ENCODE peak calls at places on chromosomes 2 and 18, in six cellular contexts. One of them, this sample, is unnamed.

GRCh38 chr2:228344531-228344930 is 163.0 kb upstream of the SPHKAP start:
- DNase-seq in aorta: no peak
- DNase-seq in tibial artery: no peak
- DNase-seq in left lung: no peak
- DNase-seq in GM12878: no peak
- DNase-seq in lower lobe of right lung: no peak
- DNase-seq in this sample: no peak

GRCh38 chr2:9744256-9745004 is 98.8 kb upstream of the TAF1B start:
- DNase-seq in tibial artery: no peak
- DNase-seq in aorta: no peak
- DNase-seq in GM12878: no peak
- DNase-seq in lower lobe of right lung: no peak
- DNase-seq in left lung: no peak
- DNase-seq in this sample: no peak

GRCh38 chr2:79604748-79605147 is 91.9 kb downstream of the CTNNA2 start:
- DNase-seq in left lung: no peak
- DNase-seq in tibial artery: no peak
- DNase-seq in lower lobe of right lung: no peak
- DNase-seq in aorta: no peak
- DNase-seq in GM12878: no peak
- DNase-seq in this sample: no peak

GRCh38 chr2:129857200-129857599 is 122.3 kb upstream of the RAB6C start:
- DNase-seq in tibial artery: no peak
- DNase-seq in aorta: no peak
- DNase-seq in GM12878: no peak
- DNase-seq in lower lobe of right lung: no peak
- DNase-seq in left lung: no peak
- DNase-seq in this sample: no peak

GRCh38 chr2:183029219-183029618 is 9.0 kb downstream of the NCKAP1 start:
- DNase-seq in aorta: no peak
- DNase-seq in tibial artery: no peak
- DNase-seq in left lung: no peak
- DNase-seq in lower lobe of right lung: no peak
- DNase-seq in GM12878: no peak
- DNase-seq in this sample: no peak

GRCh38 chr18:7369006-7369405 is 138.1 kb downstream of the LRRC30 start:
- DNase-seq in left lung: no peak
- DNase-seq in aorta: no peak
- DNase-seq in lower lobe of right lung: no peak
- DNase-seq in tibial artery: no peak
- DNase-seq in GM12878: no peak
- DNase-seq in this sample: no peak

GRCh38 chr2:134549104-134549503 is 169.7 kb downstream of the TMEM163 start:
- DNase-seq in lower lobe of right lung: no peak
- DNase-seq in tibial artery: no peak
- DNase-seq in aorta: no peak
- DNase-seq in GM12878: no peak
- DNase-seq in left lung: no peak
- DNase-seq in this sample: peak; percentile 12

GRCh38 chr18:33440011-33440383 is 524 bp downstream of the CCDC178 start:
- DNase-seq in GM12878: no peak
- DNase-seq in aorta: peak; percentile 46
- DNase-seq in left lung: peak; percentile 34
- DNase-seq in tibial artery: peak; percentile 22
- DNase-seq in lower lobe of right lung: no peak
- DNase-seq in this sample: no peak

GRCh38 chr18:2715990-2716389 is 60.5 kb downstream of the SMCHD1 start:
- DNase-seq in GM12878: no peak
- DNase-seq in tibial artery: no peak
- DNase-seq in lower lobe of right lung: no peak
- DNase-seq in left lung: no peak
- DNase-seq in aorta: no peak
- DNase-seq in this sample: no peak

GRCh38 chr2:66237470-66238354 is 197.2 kb upstream of the MEIS1 start:
- DNase-seq in left lung: no peak
- DNase-seq in GM12878: no peak
- DNase-seq in lower lobe of right lung: no peak
- DNase-seq in aorta: no peak
- DNase-seq in tibial artery: no peak
- DNase-seq in this sample: no peak

GRCh38 chr2:175074478-175074877 is 69.3 kb upstream of the CHN1 start:
- DNase-seq in left lung: no peak
- DNase-seq in aorta: no peak
- DNase-seq in tibial artery: no peak
- DNase-seq in lower lobe of right lung: no peak
- DNase-seq in GM12878: no peak
- DNase-seq in this sample: no peak

GRCh38 chr2:170047331-170048065 is 130.4 kb upstream of the MYO3B start:
- DNase-seq in aorta: no peak
- DNase-seq in GM12878: no peak
- DNase-seq in tibial artery: no peak
- DNase-seq in left lung: no peak
- DNase-seq in lower lobe of right lung: no peak
- DNase-seq in this sample: no peak

GRCh38 chr2:110678457-110679336 is 834 bp upstream of the BUB1 start:
- DNase-seq in aorta: peak; percentile 43
- DNase-seq in lower lobe of right lung: peak; percentile 50
- DNase-seq in GM12878: no peak
- DNase-seq in left lung: peak; percentile 44
- DNase-seq in tibial artery: peak; percentile 26
- DNase-seq in this sample: no peak

GRCh38 chr2:119426801-119427395 is 4.8 kb upstream of the TMEM37 start:
- DNase-seq in left lung: peak; percentile 87
- DNase-seq in aorta: peak; percentile 80
- DNase-seq in lower lobe of right lung: peak; percentile 87
- DNase-seq in tibial artery: peak; percentile 75
- DNase-seq in GM12878: no peak
- DNase-seq in this sample: no peak

GRCh38 chr2:239725551-239725890 is 299.6 kb downstream of the NDUFA10 start:
- DNase-seq in left lung: peak; percentile 27
- DNase-seq in GM12878: no peak
- DNase-seq in lower lobe of right lung: peak; percentile 42
- DNase-seq in aorta: peak; percentile 32
- DNase-seq in tibial artery: no peak
- DNase-seq in this sample: no peak

GRCh38 chr2:233252227-233252626 is 754 bp downstream of the ATG16L1 start:
- DNase-seq in left lung: no peak
- DNase-seq in aorta: no peak
- DNase-seq in GM12878: no peak
- DNase-seq in tibial artery: no peak
- DNase-seq in lower lobe of right lung: no peak
- DNase-seq in this sample: no peak

GRCh38 chr2:7748717-7749415 is 831.7 kb downstream of the RNF144A start:
- DNase-seq in left lung: no peak
- DNase-seq in lower lobe of right lung: no peak
- DNase-seq in GM12878: no peak
- DNase-seq in tibial artery: no peak
- DNase-seq in aorta: no peak
- DNase-seq in this sample: peak; percentile 78

GRCh38 chr2:61950133-61950560 is 44.7 kb downstream of the COMMD1 start:
- DNase-seq in GM12878: no peak
- DNase-seq in left lung: no peak
- DNase-seq in aorta: no peak
- DNase-seq in lower lobe of right lung: no peak
- DNase-seq in tibial artery: no peak
- DNase-seq in this sample: no peak

GRCh38 chr18:13488281-13488929 is 238.0 kb downstream of the FAM210A start:
- DNase-seq in aorta: no peak
- DNase-seq in GM12878: no peak
- DNase-seq in left lung: no peak
- DNase-seq in lower lobe of right lung: no peak
- DNase-seq in tibial artery: no peak
- DNase-seq in this sample: no peak

GRCh38 chr2:136235451-136236418 is 117.8 kb upstream of the CXCR4 start:
- DNase-seq in aorta: no peak
- DNase-seq in lower lobe of right lung: no peak
- DNase-seq in GM12878: no peak
- DNase-seq in tibial artery: no peak
- DNase-seq in left lung: no peak
- DNase-seq in this sample: peak; percentile 45

GRCh38 chr2:168691221-168691620 is 111.2 kb upstream of the NOSTRIN start:
- DNase-seq in GM12878: no peak
- DNase-seq in aorta: no peak
- DNase-seq in lower lobe of right lung: no peak
- DNase-seq in left lung: no peak
- DNase-seq in tibial artery: no peak
- DNase-seq in this sample: no peak

GRCh38 chr18:46152436-46152807 is 48.2 kb downstream of the HAUS1 start:
- DNase-seq in left lung: peak; percentile 54
- DNase-seq in GM12878: no peak
- DNase-seq in lower lobe of right lung: peak; percentile 53
- DNase-seq in aorta: no peak
- DNase-seq in tibial artery: no peak
- DNase-seq in this sample: peak; percentile 33

GRCh38 chr2:109287413-109287812 is 158.4 kb downstream of the SH3RF3 start:
- DNase-seq in left lung: no peak
- DNase-seq in lower lobe of right lung: no peak
- DNase-seq in GM12878: no peak
- DNase-seq in tibial artery: no peak
- DNase-seq in aorta: peak; percentile 6
- DNase-seq in this sample: no peak

GRCh38 chr2:1192121-1192520 is 221.1 kb upstream of the TPO start:
- DNase-seq in GM12878: no peak
- DNase-seq in tibial artery: no peak
- DNase-seq in aorta: no peak
- DNase-seq in left lung: no peak
- DNase-seq in lower lobe of right lung: no peak
- DNase-seq in this sample: no peak

GRCh38 chr18:80196528-80197320 is 50.6 kb downstream of the PARD6G start:
- DNase-seq in GM12878: no peak
- DNase-seq in aorta: no peak
- DNase-seq in left lung: no peak
- DNase-seq in lower lobe of right lung: no peak
- DNase-seq in tibial artery: no peak
- DNase-seq in this sample: no peak

GRCh38 chr2:178455947-178456346 is 4.8 kb downstream of the PJVK start:
- DNase-seq in tibial artery: no peak
- DNase-seq in aorta: no peak
- DNase-seq in GM12878: no peak
- DNase-seq in left lung: no peak
- DNase-seq in lower lobe of right lung: no peak
- DNase-seq in this sample: no peak

GRCh38 chr2:233349005-233349998 is 5.0 kb upstream of the DGKD start:
- DNase-seq in lower lobe of right lung: peak; percentile 57
- DNase-seq in tibial artery: peak; percentile 58
- DNase-seq in GM12878: no peak
- DNase-seq in left lung: peak; percentile 79
- DNase-seq in aorta: peak; percentile 77
- DNase-seq in this sample: no peak

GRCh38 chr18:11902522-11903292 is 5.4 kb downstream of the MPPE1 start:
- DNase-seq in tibial artery: no peak
- DNase-seq in left lung: no peak
- DNase-seq in lower lobe of right lung: no peak
- DNase-seq in aorta: no peak
- DNase-seq in GM12878: no peak
- DNase-seq in this sample: no peak

GRCh38 chr2:234950730-234951385 is 959 bp upstream of the SH3BP4 start:
- DNase-seq in tibial artery: no peak
- DNase-seq in lower lobe of right lung: no peak
- DNase-seq in left lung: no peak
- DNase-seq in GM12878: no peak
- DNase-seq in aorta: no peak
- DNase-seq in this sample: no peak

GRCh38 chr18:9348079-9348671 is 13.6 kb downstream of the TWSG1 start:
- DNase-seq in left lung: no peak
- DNase-seq in lower lobe of right lung: no peak
- DNase-seq in GM12878: peak; percentile 60
- DNase-seq in aorta: no peak
- DNase-seq in tibial artery: no peak
- DNase-seq in this sample: no peak

DNA sequence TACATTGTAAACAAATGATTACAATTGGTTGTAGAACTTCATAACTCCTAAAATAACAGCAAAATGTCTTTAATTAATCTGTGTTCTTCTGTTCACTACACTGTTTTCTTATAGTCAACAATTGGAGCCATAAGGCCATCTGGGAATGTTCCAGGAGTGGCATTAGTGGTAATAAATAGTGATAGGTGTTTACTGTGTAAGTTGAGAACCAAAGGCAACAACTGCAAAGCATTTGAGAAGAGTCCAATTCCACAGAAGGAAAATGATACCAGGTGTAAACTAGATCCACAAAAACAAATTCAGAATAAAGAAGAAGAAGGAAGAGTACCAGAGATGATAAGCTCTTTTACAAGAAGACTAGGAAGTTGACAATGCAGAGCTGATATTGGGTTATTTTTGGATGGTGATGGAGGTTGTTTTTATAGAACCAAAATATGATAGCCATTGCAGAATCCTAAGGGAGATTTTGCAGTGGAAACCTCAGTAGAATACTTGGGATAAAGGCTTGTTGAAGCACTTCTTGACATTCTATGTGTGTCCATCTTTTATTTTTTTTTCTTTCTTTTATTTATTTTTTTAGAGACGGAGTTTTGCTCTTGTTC is 52.9 kb downstream of the ANTXR1 start:
- DNase-seq in tibial artery: no peak
- DNase-seq in lower lobe of right lung: no peak
- DNase-seq in left lung: no peak
- DNase-seq in GM12878: no peak
- DNase-seq in aorta: no peak
- DNase-seq in this sample: no peak
- H3K27ac ChIP-seq in tibial artery: peak overlapping the region; percentile 93
- H3K27ac ChIP-seq in lower lobe of right lung: no peak overlapping the region
- H3K27ac ChIP-seq in left lung: no peak overlapping the region
- H3K27ac ChIP-seq in GM12878: no peak overlapping the region
- H3K27ac ChIP-seq in aorta: peak overlapping the region; percentile 98
- H3K27ac ChIP-seq in this sample: no peak overlapping the region

DNA sequence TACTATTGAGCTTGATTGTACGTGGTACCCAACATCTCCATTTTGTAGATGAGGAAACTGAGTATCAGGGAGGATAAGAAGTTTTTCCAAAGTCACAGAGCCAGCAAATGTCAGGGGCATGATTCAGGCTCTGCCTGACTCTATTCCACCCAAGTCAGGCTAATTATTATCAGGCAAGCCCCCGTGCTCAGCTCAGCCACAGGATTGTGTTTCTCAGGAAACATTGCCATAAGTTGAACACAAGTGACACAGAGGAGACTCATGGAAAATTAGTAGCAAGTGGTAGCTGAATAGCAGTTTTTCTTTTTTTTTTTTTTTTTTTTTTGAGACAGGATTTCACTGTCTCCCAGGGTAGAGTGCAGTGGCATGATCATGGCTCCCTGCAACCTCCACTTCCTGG is 260.5 kb downstream of the C1D start:
- DNase-seq in lower lobe of right lung: no peak
- DNase-seq in aorta: no peak
- DNase-seq in left lung: no peak
- DNase-seq in tibial artery: no peak
- DNase-seq in GM12878: no peak
- DNase-seq in this sample: no peak
- H3K27ac ChIP-seq in lower lobe of right lung: no peak overlapping the region
- H3K27ac ChIP-seq in aorta: no peak overlapping the region
- H3K27ac ChIP-seq in left lung: no peak overlapping the region
- H3K27ac ChIP-seq in tibial artery: no peak overlapping the region
- H3K27ac ChIP-seq in GM12878: no peak overlapping the region
- H3K27ac ChIP-seq in this sample: no peak overlapping the region

GRCh38 chr18:76656925-76657324 is 161.9 kb upstream of the ZNF516 start:
- DNase-seq in lower lobe of right lung: no peak
- DNase-seq in left lung: no peak
- DNase-seq in aorta: no peak
- DNase-seq in tibial artery: no peak
- DNase-seq in GM12878: no peak
- DNase-seq in this sample: no peak
- H3K27ac ChIP-seq in lower lobe of right lung: no peak overlapping the region
- H3K27ac ChIP-seq in left lung: no peak overlapping the region
- H3K27ac ChIP-seq in aorta: no peak overlapping the region
- H3K27ac ChIP-seq in tibial artery: no peak overlapping the region
- H3K27ac ChIP-seq in GM12878: no peak overlapping the region
- H3K27ac ChIP-seq in this sample: no peak overlapping the region

GRCh38 chr2:42999856-43000241 is 207.5 kb upstream of the HAAO start:
- DNase-seq in lower lobe of right lung: no peak
- DNase-seq in GM12878: no peak
- DNase-seq in left lung: no peak
- DNase-seq in aorta: no peak
- DNase-seq in tibial artery: no peak
- DNase-seq in this sample: no peak
- H3K27ac ChIP-seq in lower lobe of right lung: no peak overlapping the region
- H3K27ac ChIP-seq in GM12878: no peak overlapping the region
- H3K27ac ChIP-seq in left lung: no peak overlapping the region
- H3K27ac ChIP-seq in aorta: no peak overlapping the region
- H3K27ac ChIP-seq in tibial artery: no peak overlapping the region
- H3K27ac ChIP-seq in this sample: peak overlapping the region; percentile 13

This sample was measured in epithelial cell of prostate.